ENCODE peak calls at places on chromosomes 3 and 15, in ten cellular contexts. F is colonic mucosa; K is stimulated activated CD4-positive, alpha-beta T cell treated with anti-CD3 and anti-CD28 coated beads, Interleukin-12 subunit alpha, Interleukin-12 subunit beta, amount 100 ng/mL, for 24 hours; L is NCI-H1105 treated with DMSO at 0.1 percent for 48 hours; R is posterior vena cava; M is progenitor cell of endocrine pancreas; C is naive thymus-derived CD4-positive, alpha-beta T cell; S is HS-27A; U is fibroblast of pulmonary artery; I is endodermal cell. D is an unnamed sample.

GRCh38 chr3:31823184-31823583 is 157.9 kb downstream of the OSBPL10 start:
- DNase-seq in I (no peak), L (no peak), F (no peak), U (no peak), C (no peak), R (no peak), M (no peak), S (no peak), K (no peak), D (no peak)

GRCh38 chr3:155022896-155023295 is 57.2 kb upstream of the MME start:
- DNase-seq in U (no peak), K (no peak), F (no peak), M (no peak), S (no peak), L (no peak), R (no peak), I (no peak), C (no peak), D (no peak)

GRCh38 chr15:61816856-61817255 is 243.4 kb downstream of the VPS13C start:
- DNase-seq in C (no peak), K (no peak), L (no peak), M (no peak), S (no peak), F (no peak), U (no peak), I (no peak), R (no peak), D (no peak)

GRCh38 chr3:12076021-12076420 is 71.8 kb downstream of the SYN2 start:
- DNase-seq in C (no peak), F (no peak), S (no peak), M (no peak), R (no peak), U (no peak), K (no peak), I (no peak), L (no peak), D (no peak)

GRCh38 chr3:151558621-151559020 is 97.8 kb upstream of the IGSF10 start:
- DNase-seq in L (no peak), F (no peak), K (no peak), R (no peak), M (no peak), U (peak), C (no peak), S (no peak), I (no peak), D (no peak)

GRCh38 chr3:123383101-123384053 is 65.5 kb downstream of the ADCY5 start:
- DNase-seq in K (no peak), S (peak), U (no peak), C (no peak), M (no peak), I (peak), R (peak), L (no peak), F (no peak), D (peak)

GRCh38 chr3:150346956-150347863 is 60.9 kb upstream of the TSC22D2 start:
- DNase-seq in R (no peak), F (no peak), L (no peak), C (no peak), I (no peak), K (no peak), S (no peak), M (no peak), U (no peak), D (no peak)

GRCh38 chr15:55897560-55898336 is 95.7 kb downstream of the NEDD4 start:
- DNase-seq in C (no peak), R (peak), U (peak), I (peak), L (peak), K (peak), M (peak), F (peak), S (no peak), D (peak)

GRCh38 chr3:126765187-126766069 is 61.4 kb downstream of the CHCHD6 start:
- DNase-seq in S (no peak), L (no peak), F (no peak), U (no peak), K (no peak), I (no peak), M (no peak), R (no peak), C (no peak), D (no peak)

GRCh38 chr15:68312701-68313204 is 35.2 kb downstream of the FEM1B start:
- DNase-seq in U (peak), K (no peak), M (peak), S (no peak), C (no peak), R (peak), I (peak), F (no peak), L (no peak), D (no peak)

GRCh38 chr15:90362936-90363212 is 10.8 kb downstream of the ZNF774 start:
- DNase-seq in K (no peak), F (no peak), S (peak), L (no peak), R (no peak), I (peak), U (peak), C (no peak), M (no peak), D (no peak)

GRCh38 chr3:44795197-44795596 is 33.6 kb downstream of the KIF15 start:
- DNase-seq in R (no peak), M (no peak), U (no peak), S (no peak), F (no peak), K (no peak), I (peak), C (no peak), L (no peak), D (peak)

GRCh38 chr3:169112153-169112892 is 551.2 kb downstream of the MECOM start:
- DNase-seq in K (no peak), I (no peak), M (no peak), R (no peak), U (peak), L (no peak), F (no peak), S (peak), C (no peak), D (no peak)

GRCh38 chr15:55277116-55277564 is 12.5 kb downstream of the RAB27A start:
- DNase-seq in S (no peak), K (peak), C (peak), U (peak), R (no peak), F (no peak), M (no peak), L (no peak), I (no peak), D (no peak)

GRCh38 chr3:55296035-55296434 is 191.1 kb downstream of the WNT5A start:
- DNase-seq in I (no peak), R (no peak), C (no peak), U (peak), M (no peak), L (no peak), F (no peak), S (no peak), K (no peak), D (no peak)

GRCh38 chr3:71310595-71311319 is 272.8 kb downstream of the FOXP1 start:
- DNase-seq in R (peak), C (no peak), K (no peak), U (peak), S (no peak), F (no peak), M (no peak), L (no peak), I (peak), D (peak)

GRCh38 chr15:72271895-72272212 is 500 bp downstream of the PARP6 start:
- DNase-seq in F (no peak), C (no peak), I (peak), R (no peak), L (no peak), U (peak), S (no peak), K (peak), M (no peak), D (peak)

GRCh38 chr3:113914646-113915045 is 33.2 kb upstream of the ZDHHC23 start:
- DNase-seq in S (no peak), I (no peak), C (no peak), F (no peak), M (no peak), L (no peak), R (no peak), U (peak), K (no peak), D (no peak)

GRCh38 chr3:26757978-26758377 is 135.4 kb downstream of the LRRC3B start:
- DNase-seq in S (no peak), F (no peak), K (no peak), I (no peak), U (no peak), C (no peak), M (no peak), R (no peak), L (no peak), D (no peak)

GRCh38 chr3:16249336-16249735 is 15.4 kb downstream of the DPH3 start:
- DNase-seq in C (no peak), U (peak), R (no peak), M (no peak), F (no peak), L (no peak), K (no peak), S (no peak), I (peak), D (peak)

GRCh38 chr3:38129058-38129457 is 7.9 kb downstream of the ACAA1 start:
- DNase-seq in I (no peak), S (no peak), K (no peak), M (no peak), U (no peak), F (no peak), C (no peak), L (no peak), R (peak), D (no peak)

GRCh38 chr15:59689626-59690236 is 611 bp upstream of the BNIP2 start:
- DNase-seq in K (peak), I (peak), M (peak), S (no peak), U (peak), C (peak), L (peak), R (peak), F (peak), D (peak)

GRCh38 chr3:124248471-124249028 is 256.6 kb upstream of the ROPN1 start:
- DNase-seq in K (no peak), R (no peak), S (peak), L (no peak), C (no peak), M (no peak), F (peak), U (peak), I (no peak), D (no peak)

GRCh38 chr15:34203936-34204335 is 6.0 kb downstream of the KATNBL1 start:
- DNase-seq in S (no peak), L (no peak), I (no peak), U (no peak), C (no peak), F (no peak), R (no peak), K (no peak), M (no peak), D (no peak)

GRCh38 chr15:70057931-70058641 is 39.6 kb downstream of the TLE3 start:
- DNase-seq in M (no peak), F (no peak), U (no peak), L (no peak), R (peak), I (no peak), C (no peak), S (no peak), K (no peak), D (no peak)

GRCh38 chr3:8643693-8644365 is 769 bp downstream of the SSUH2 start:
- DNase-seq in I (no peak), M (no peak), F (no peak), S (no peak), L (no peak), U (no peak), R (no peak), K (no peak), C (no peak), D (no peak)

GRCh38 chr15:77647961-77648360 is 15.2 kb upstream of the LINGO1 start:
- DNase-seq in K (no peak), M (no peak), I (no peak), F (no peak), S (no peak), C (no peak), L (no peak), R (no peak), U (no peak), D (no peak)

GRCh38 chr3:114519415-114519814 is 225.6 kb downstream of the TIGIT start:
- DNase-seq in K (no peak), I (peak), S (no peak), C (no peak), L (peak), R (no peak), U (peak), M (no peak), F (no peak), D (peak)

GRCh38 chr3:33331414-33331813 is 54.2 kb downstream of the FBXL2 start:
- DNase-seq in I (no peak), U (peak), F (no peak), K (no peak), M (no peak), R (no peak), C (no peak), L (no peak), S (no peak), D (no peak)

GRCh38 chr15:29259233-29259632 is 10.4 kb downstream of the NSMCE3 start:
- DNase-seq in L (no peak), F (no peak), C (no peak), M (no peak), K (no peak), R (no peak), U (no peak), S (no peak), I (no peak), D (peak)

GRCh38 chr15:59814409-59814808 is 125.3 kb upstream of the BNIP2 start:
- DNase-seq in M (no peak), L (no peak), F (no peak), S (no peak), R (no peak), C (no peak), I (no peak), U (no peak), K (no peak), D (no peak)

GRCh38 chr3:167684389-167684993 is 30.7 kb upstream of the WDR49 start:
- DNase-seq in R (no peak), F (peak), M (peak), K (peak), L (peak), I (peak), U (peak), C (peak), S (peak), D (peak)

GRCh38 chr3:126033051-126033745 is 50.7 kb downstream of the SLC41A3 start:
- DNase-seq in L (no peak), F (peak), S (no peak), C (peak), K (no peak), U (no peak), M (no peak), I (no peak), R (peak), D (no peak)

GRCh38 chr3:129226374-129226773 is 23.0 kb upstream of the COPG1 start:
- DNase-seq in C (no peak), K (no peak), I (no peak), L (no peak), S (no peak), M (no peak), R (peak), U (peak), F (peak), D (no peak)

GRCh38 chr3:13274125-13274873 is 145.8 kb downstream of the NUP210 start:
- DNase-seq in S (no peak), C (no peak), U (no peak), R (peak), K (no peak), I (no peak), L (no peak), M (no peak), F (no peak), D (no peak)

D was measured in GM23338.